ENCODE peak calls at places on chromosomes 4 and X, in seven cellular contexts. N is tibial nerve, E is endothelial cell of umbilical vein, K is left ventricle myocardium inferior, C is astrocyte of the spinal cord, G is OCI-LY7, Z is upper lobe of left lung. L is an unnamed sample.

GRCh38 chr4:118849867-118850812 is 14.2 kb upstream of the SEC24D start:
- DNase-seq in K (no peak), Z (no peak), N (no peak), C (peak), E (peak), G (peak), L (no peak)

GRCh38 chr4:155608231-155608885 is 58.3 kb upstream of the GUCY1A1 start:
- DNase-seq in C (no peak), Z (no peak), E (no peak), G (no peak), N (no peak), K (peak), L (no peak)

GRCh38 chr4:141028024-141028529 is 105.2 kb downstream of the RNF150 start:
- DNase-seq in E (no peak), K (no peak), Z (no peak), N (no peak), G (no peak), C (peak), L (peak)

GRCh38 chr4:168574581-168575295 is 77.9 kb downstream of the PALLD start:
- DNase-seq in G (no peak), E (peak), N (no peak), Z (no peak), K (no peak), C (peak), L (no peak)

GRCh38 chr4:110637408-110638131 is 14.7 kb upstream of the PITX2 start:
- DNase-seq in Z (no peak), N (no peak), K (no peak), C (no peak), E (no peak), G (no peak), L (no peak)

GRCh38 chr4:128288689-128289106 is 1.1 kb upstream of the PGRMC2 start:
- DNase-seq in N (no peak), E (peak), Z (peak), G (peak), K (no peak), C (peak), L (no peak)

GRCh38 chr4:53914313-53915016 is 149.9 kb downstream of the CHIC2 start:
- DNase-seq in E (peak), N (no peak), C (peak), G (no peak), Z (peak), K (no peak), L (no peak)

GRCh38 chr4:76197971-76198410 is 15.6 kb downstream of the SCARB2 start:
- DNase-seq in N (no peak), E (no peak), G (no peak), Z (peak), K (peak), C (peak), L (no peak)

GRCh38 chrX:25017667-25018247 is 2.0 kb upstream of the ARX start:
- DNase-seq in C (no peak), Z (no peak), E (no peak), N (no peak), K (no peak), G (no peak), L (no peak)

GRCh38 chr4:45063701-45064100 is 337.3 kb upstream of the GNPDA2 start:
- DNase-seq in G (no peak), K (no peak), Z (no peak), E (no peak), N (no peak), C (no peak), L (no peak)

GRCh38 chrX:44245730-44246129 is 97.7 kb downstream of the EFHC2 start:
- DNase-seq in K (no peak), Z (no peak), G (no peak), E (no peak), N (no peak), C (no peak), L (no peak)
- TF ChIP-seq CTCF in K (no peak), Z (no peak), G (no peak), E (no peak), N (no peak), C (no peak), L (no peak)

GRCh38 chrX:39900788-39901170 is 197.0 kb downstream of the BCOR start:
- DNase-seq in Z (no peak), G (no peak), C (no peak), N (no peak), K (no peak), E (no peak), L (no peak)
- H3K4me3 ChIP-seq in Z (no peak), G (no peak), C (no peak), N (no peak), K (peak), E (no peak), L (no peak)

DNA sequence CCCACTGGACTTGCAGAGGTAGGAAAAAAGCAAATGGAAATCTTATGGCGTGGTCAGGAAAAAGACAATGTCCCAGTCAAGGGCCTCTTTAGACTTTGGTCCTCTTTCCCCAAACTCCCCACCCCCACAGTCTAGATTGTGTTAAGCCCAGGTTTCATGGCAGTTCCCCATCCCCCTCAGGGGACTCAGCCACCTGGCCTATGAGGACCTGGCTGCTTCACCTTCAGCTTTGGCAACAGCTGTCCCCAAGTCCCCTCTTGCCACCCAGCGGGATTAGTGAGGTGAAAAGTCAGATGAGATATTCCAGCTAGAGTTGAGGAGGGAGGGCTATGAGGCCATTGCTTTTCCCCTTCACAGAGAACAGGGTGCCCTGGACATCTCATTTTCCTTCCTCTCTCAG is 457 bp downstream of the RIPPLY1 start:
- DNase-seq in N (no peak), G (no peak), E (no peak), Z (no peak), C (no peak), K (no peak), L (no peak)
- TF ChIP-seq CTCF in N (no peak), G (no peak), E (no peak), Z (no peak), C (no peak), K (no peak), L (no peak)

DNA sequence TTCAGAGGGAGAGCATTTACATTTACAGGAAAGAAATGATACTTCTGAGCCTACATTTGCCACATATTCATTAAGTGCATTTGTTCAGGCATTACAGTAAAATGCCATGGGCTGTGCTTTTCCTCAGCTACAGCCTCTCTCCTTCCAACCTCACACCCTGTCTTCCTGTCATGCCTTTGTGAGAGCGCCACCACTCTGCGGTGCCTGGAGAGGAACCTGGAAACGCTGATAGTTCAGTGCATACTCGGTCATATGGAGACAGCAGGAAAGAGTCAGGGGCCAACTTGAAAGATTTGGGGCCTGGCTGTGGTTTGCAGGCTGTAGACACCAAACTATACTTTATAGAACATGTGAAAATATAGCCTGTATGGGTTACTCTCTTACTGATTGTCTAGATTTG is 40.5 kb downstream of the NFKB1 start:
- DNase-seq in G (no peak), K (no peak), N (no peak), E (no peak), C (no peak), Z (peak), L (no peak)
- H3K4me3 ChIP-seq in G (no peak), K (no peak), N (no peak), E (no peak), C (no peak), Z (no peak), L (no peak)

L was measured in HFF-Myc.